ENCODE peak calls at places on chromosomes 5 and 9, in nine cellular contexts. B, I, H, Z, P, F, J, M and E are unnamed samples.

GRCh38 chr5:177595991-177596774 is 3.7 kb upstream of the B4GALT7 start:
- DNase-seq in B (no peak), I (no peak), H (peak), Z (no peak), P (no peak), F (no peak), J (no peak), M (no peak), E (no peak)

GRCh38 chr5:168140256-168140655 is 151.2 kb upstream of the WWC1 start:
- DNase-seq in B (no peak), I (no peak), H (no peak), Z (no peak), P (no peak), F (no peak), J (no peak), M (no peak), E (no peak)

GRCh38 chr5:60826653-60827052 is 17.4 kb downstream of the ELOVL7 start:
- DNase-seq in B (no peak), I (no peak), H (no peak), Z (no peak), P (no peak), F (no peak), J (no peak), M (no peak), E (no peak)

GRCh38 chr9:134887219-134887618 is 6.6 kb downstream of the FCN2 start:
- DNase-seq in B (no peak), I (no peak), H (no peak), Z (no peak), P (no peak), F (no peak), J (no peak), M (no peak), E (peak)

GRCh38 chr5:151094861-151095260 is 14.0 kb upstream of the TNIP1 start:
- DNase-seq in B (no peak), I (no peak), H (no peak), Z (peak), P (no peak), F (no peak), J (no peak), M (no peak), E (no peak)

GRCh38 chr5:74394924-74395880 is 245.3 kb downstream of the ENC1 start:
- DNase-seq in B (no peak), I (no peak), H (no peak), Z (no peak), P (peak), F (no peak), J (no peak), M (no peak), E (no peak)

GRCh38 chr9:112032009-112032408 is 135.4 kb downstream of the UGCG start:
- DNase-seq in B (no peak), I (no peak), H (no peak), Z (no peak), P (no peak), F (no peak), J (no peak), M (no peak), E (no peak)

GRCh38 chr5:125227333-125228075 is 481.1 kb upstream of the ZNF608 start:
- DNase-seq in B (no peak), I (peak), H (no peak), Z (peak), P (no peak), F (no peak), J (no peak), M (no peak), E (no peak)

GRCh38 chr9:101530076-101530711 is 3.5 kb upstream of the RNF20 start:
- DNase-seq in B (peak), I (peak), H (no peak), Z (peak), P (peak), F (peak), J (no peak), M (peak), E (peak)

GRCh38 chr9:1462626-1463308 is 412.6 kb downstream of the DMRT2 start:
- DNase-seq in B (no peak), I (no peak), H (no peak), Z (no peak), P (no peak), F (no peak), J (no peak), M (no peak), E (no peak)

GRCh38 chr5:158802941-158803341 is 296.8 kb downstream of the EBF1 start:
- DNase-seq in B (no peak), I (no peak), H (no peak), Z (no peak), P (no peak), F (no peak), J (no peak), M (no peak), E (no peak)

GRCh38 chr9:124296094-124296493 is 38.3 kb downstream of the NEK6 start:
- DNase-seq in B (no peak), I (no peak), H (no peak), Z (no peak), P (no peak), F (no peak), J (no peak), M (no peak), E (no peak)

GRCh38 chr5:68823301-68823700 is 270.5 kb upstream of the SLC30A5 start:
- DNase-seq in B (no peak), I (no peak), H (no peak), Z (no peak), P (no peak), F (no peak), J (no peak), M (no peak), E (no peak)

GRCh38 chr9:123304340-123304691 is 35.9 kb upstream of the STRBP start:
- DNase-seq in B (no peak), I (no peak), H (no peak), Z (no peak), P (no peak), F (no peak), J (no peak), M (no peak), E (no peak)

GRCh38 chr9:15513335-15513734 is 2.6 kb upstream of the PSIP1 start:
- DNase-seq in B (no peak), I (peak), H (no peak), Z (no peak), P (no peak), F (no peak), J (no peak), M (no peak), E (no peak)

GRCh38 chr9:114957558-114957957 is 27.2 kb upstream of the TNFSF8 start:
- DNase-seq in B (no peak), I (no peak), H (no peak), Z (no peak), P (no peak), F (no peak), J (no peak), M (no peak), E (no peak)

GRCh38 chr9:114953917-114954316 is 23.5 kb upstream of the TNFSF8 start:
- DNase-seq in B (peak), I (peak), H (no peak), Z (peak), P (peak), F (peak), J (no peak), M (no peak), E (no peak)

GRCh38 chr9:114958021-114958846 is 27.8 kb upstream of the TNFSF8 start:
- DNase-seq in B (no peak), I (no peak), H (no peak), Z (peak), P (no peak), F (peak), J (no peak), M (no peak), E (peak)

GRCh38 chr9:114953016-114953415 is 22.6 kb upstream of the TNFSF8 start:
- DNase-seq in B (no peak), I (no peak), H (no peak), Z (no peak), P (no peak), F (no peak), J (no peak), M (no peak), E (no peak)

GRCh38 chr9:114954986-114955623 is 24.7 kb upstream of the TNFSF8 start:
- DNase-seq in B (no peak), I (no peak), H (no peak), Z (no peak), P (no peak), F (no peak), J (no peak), M (no peak), E (no peak)
- TF ChIP-seq POLR2A in B (no peak), I (no peak), H (no peak), Z (no peak), P (no peak), F (no peak), J (no peak), M (no peak), E (no peak)

GRCh38 chr5:124022966-124023365 is 511.0 kb downstream of the CSNK1G3 start:
- DNase-seq in B (no peak), I (no peak), H (no peak), Z (no peak), P (no peak), F (no peak), J (no peak), M (no peak), E (no peak)
- TF ChIP-seq CTCF in B (no peak), I (no peak), H (no peak), Z (no peak), P (no peak), F (no peak), J (no peak), M (no peak), E (no peak)

GRCh38 chr9:105297442-105298097 is 53.1 kb downstream of the SLC44A1 start:
- DNase-seq in B (no peak), I (no peak), H (no peak), Z (no peak), P (no peak), F (no peak), J (no peak), M (no peak), E (no peak)

GRCh38 chr9:105295986-105296385 is 51.5 kb downstream of the SLC44A1 start:
- DNase-seq in B (no peak), I (no peak), H (no peak), Z (no peak), P (no peak), F (no peak), J (no peak), M (no peak), E (no peak)

GRCh38 chr9:105296445-105296844 is 52.0 kb downstream of the SLC44A1 start:
- DNase-seq in B (no peak), I (no peak), H (no peak), Z (no peak), P (no peak), F (no peak), J (no peak), M (no peak), E (no peak)

GRCh38 chr9:105296889-105297288 is 52.4 kb downstream of the SLC44A1 start:
- DNase-seq in B (no peak), I (peak), H (no peak), Z (no peak), P (no peak), F (no peak), J (no peak), M (no peak), E (no peak)

DNA sequence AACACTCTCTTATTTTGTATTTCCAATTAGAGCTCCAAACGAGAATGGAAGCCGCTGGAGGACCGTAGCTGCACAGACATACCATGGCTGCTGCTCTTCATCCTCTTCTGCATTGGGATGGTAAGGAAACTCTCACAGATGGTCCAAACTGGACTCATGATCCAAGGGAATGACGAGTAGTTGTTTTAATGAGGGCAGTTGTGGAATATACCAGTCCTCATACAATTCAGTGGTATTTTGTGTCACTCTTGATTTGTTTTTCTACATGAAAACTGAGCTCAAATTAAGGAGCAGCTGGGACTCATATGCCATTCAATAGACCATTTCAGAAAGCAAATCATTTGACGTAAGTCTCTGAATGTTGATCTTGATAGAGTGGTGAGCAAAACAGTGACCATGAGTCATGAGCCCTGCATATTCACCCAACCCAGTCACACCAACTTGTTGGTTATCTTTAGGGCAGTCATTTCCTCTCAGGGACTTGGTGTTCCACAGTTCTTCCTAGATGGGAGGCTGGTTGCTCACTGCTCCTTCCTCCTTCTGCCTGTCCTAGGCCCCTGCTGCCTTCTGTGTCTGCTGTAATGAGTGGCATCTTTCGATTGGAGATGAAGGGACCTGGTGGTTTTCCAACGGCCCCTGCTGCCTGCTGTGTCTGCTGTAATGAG is 54.9 kb downstream of the SLC44A1 start:
- DNase-seq in B (no peak), I (peak), H (no peak), Z (peak), P (peak), F (peak), J (no peak), M (no peak), E (no peak)
- TF ChIP-seq POLR2A in B (no peak), I (no peak), H (no peak), Z (peak), P (peak), F (no peak), J (no peak), M (no peak), E (no peak)

GRCh38 chr9:130054820-130055219 is 1.1 kb downstream of the GPR107 start:
- DNase-seq in B (no peak), I (no peak), H (no peak), Z (no peak), P (no peak), F (no peak), J (no peak), M (no peak), E (peak)

GRCh38 chr9:130060296-130060695 is 6.6 kb downstream of the GPR107 start:
- DNase-seq in B (no peak), I (no peak), H (no peak), Z (no peak), P (no peak), F (no peak), J (no peak), M (no peak), E (no peak)

GRCh38 chr9:130058887-130059286 is 5.2 kb downstream of the GPR107 start:
- DNase-seq in B (no peak), I (no peak), H (no peak), Z (no peak), P (no peak), F (no peak), J (no peak), M (no peak), E (no peak)

GRCh38 chr9:130054428-130054786 is 701 bp downstream of the GPR107 start:
- DNase-seq in B (no peak), I (no peak), H (no peak), Z (no peak), P (no peak), F (no peak), J (no peak), M (no peak), E (no peak)

GRCh38 chr9:130058154-130058553 is 4.4 kb downstream of the GPR107 start:
- DNase-seq in B (no peak), I (peak), H (no peak), Z (no peak), P (no peak), F (no peak), J (no peak), M (no peak), E (no peak)
- TF ChIP-seq CTCF in B (no peak), I (no peak), H (peak), Z (peak), P (no peak), F (no peak), J (no peak), M (no peak), E (no peak)